ENCODE peak calls at places on chromosomes 13 and 19, in six cellular contexts. One of them, this sample, is unnamed.

GRCh38 chr19:547836-548720 is 4.2 kb downstream of the GZMM start:
- DNase-seq in left cardiac atrium: no peak
- DNase-seq in HCT116: no peak
- DNase-seq in NCI-H1048: no peak
- DNase-seq in GM23248: no peak
- DNase-seq in ascending aorta: no peak
- DNase-seq in this sample: no peak

GRCh38 chr19:18229474-18229873 is 3.2 kb upstream of the PDE4C start:
- DNase-seq in HCT116: no peak
- DNase-seq in GM23248: no peak
- DNase-seq in left cardiac atrium: no peak
- DNase-seq in ascending aorta: no peak
- DNase-seq in NCI-H1048: no peak
- DNase-seq in this sample: no peak

GRCh38 chr13:26323764-26324163 is 69.8 kb downstream of the CDK8 start:
- DNase-seq in GM23248: no peak
- DNase-seq in NCI-H1048: no peak
- DNase-seq in HCT116: no peak
- DNase-seq in ascending aorta: no peak
- DNase-seq in left cardiac atrium: no peak
- DNase-seq in this sample: no peak

GRCh38 chr19:42246143-42246868 is 3.9 kb upstream of the GSK3A start:
- DNase-seq in ascending aorta: no peak
- DNase-seq in NCI-H1048: no peak
- DNase-seq in GM23248: peak
- DNase-seq in left cardiac atrium: peak
- DNase-seq in HCT116: no peak
- DNase-seq in this sample: no peak

GRCh38 chr13:64855506-64855905 is 2374.6 kb downstream of the PCDH9 start:
- DNase-seq in left cardiac atrium: no peak
- DNase-seq in ascending aorta: no peak
- DNase-seq in NCI-H1048: no peak
- DNase-seq in GM23248: peak
- DNase-seq in HCT116: no peak
- DNase-seq in this sample: no peak

GRCh38 chr13:66159526-66159925 is 1070.6 kb downstream of the PCDH9 start:
- DNase-seq in left cardiac atrium: no peak
- DNase-seq in GM23248: no peak
- DNase-seq in HCT116: no peak
- DNase-seq in NCI-H1048: no peak
- DNase-seq in ascending aorta: no peak
- DNase-seq in this sample: no peak

GRCh38 chr13:22175211-22175610 is 504.3 kb downstream of the FGF9 start:
- DNase-seq in ascending aorta: no peak
- DNase-seq in GM23248: no peak
- DNase-seq in HCT116: no peak
- DNase-seq in NCI-H1048: no peak
- DNase-seq in left cardiac atrium: no peak
- DNase-seq in this sample: no peak

GRCh38 chr13:40211586-40211968 is 454.9 kb downstream of the FOXO1 start:
- DNase-seq in NCI-H1048: no peak
- DNase-seq in left cardiac atrium: no peak
- DNase-seq in GM23248: no peak
- DNase-seq in ascending aorta: no peak
- DNase-seq in HCT116: no peak
- DNase-seq in this sample: no peak

GRCh38 chr19:576768-577438 is 4.5 kb downstream of the BSG start:
- DNase-seq in NCI-H1048: no peak
- DNase-seq in GM23248: no peak
- DNase-seq in HCT116: no peak
- DNase-seq in ascending aorta: no peak
- DNase-seq in left cardiac atrium: no peak
- DNase-seq in this sample: no peak

GRCh38 chr19:3162418-3163229 is 15.9 kb upstream of the S1PR4 start:
- DNase-seq in NCI-H1048: no peak
- DNase-seq in ascending aorta: no peak
- DNase-seq in left cardiac atrium: no peak
- DNase-seq in GM23248: peak
- DNase-seq in HCT116: no peak
- DNase-seq in this sample: no peak

GRCh38 chr19:54355675-54356074 is 9.1 kb downstream of the LAIR1 start:
- DNase-seq in left cardiac atrium: no peak
- DNase-seq in HCT116: no peak
- DNase-seq in NCI-H1048: no peak
- DNase-seq in ascending aorta: no peak
- DNase-seq in GM23248: no peak
- DNase-seq in this sample: no peak

GRCh38 chr13:26062853-26063444 is 11.1 kb upstream of the SHISA2 start:
- DNase-seq in ascending aorta: no peak
- DNase-seq in left cardiac atrium: no peak
- DNase-seq in GM23248: peak
- DNase-seq in NCI-H1048: peak
- DNase-seq in HCT116: peak
- DNase-seq in this sample: no peak

GRCh38 chr19:1490311-1491113 is at the start of gene PCSK4:
- DNase-seq in left cardiac atrium: peak
- DNase-seq in HCT116: peak
- DNase-seq in NCI-H1048: peak
- DNase-seq in ascending aorta: peak
- DNase-seq in GM23248: peak
- DNase-seq in this sample: peak

GRCh38 chr19:5782322-5782721 is 2.2 kb downstream of the PRR22 start:
- DNase-seq in NCI-H1048: no peak
- DNase-seq in left cardiac atrium: no peak
- DNase-seq in HCT116: no peak
- DNase-seq in ascending aorta: no peak
- DNase-seq in GM23248: no peak
- DNase-seq in this sample: no peak

GRCh38 chr13:80497439-80497838 is 156.5 kb upstream of the SPRY2 start:
- DNase-seq in NCI-H1048: no peak
- DNase-seq in ascending aorta: no peak
- DNase-seq in GM23248: no peak
- DNase-seq in HCT116: no peak
- DNase-seq in left cardiac atrium: no peak
- DNase-seq in this sample: no peak

GRCh38 chr13:70568571-70568970 is 460.3 kb upstream of the KLHL1 start:
- DNase-seq in HCT116: peak
- DNase-seq in left cardiac atrium: no peak
- DNase-seq in NCI-H1048: no peak
- DNase-seq in GM23248: peak
- DNase-seq in ascending aorta: no peak
- DNase-seq in this sample: no peak

GRCh38 chr13:80438521-80438920 is 97.6 kb upstream of the SPRY2 start:
- DNase-seq in HCT116: no peak
- DNase-seq in GM23248: no peak
- DNase-seq in NCI-H1048: no peak
- DNase-seq in ascending aorta: no peak
- DNase-seq in left cardiac atrium: no peak
- DNase-seq in this sample: no peak

This sample was measured in iPS DF 19.7.